ENCODE peak calls at places on chromosomes 7 and 10, in five cellular contexts. One of them, this sample, is unnamed.
A peak's percentile ranks its signal among the peaks of the same experiment; 100 is the strongest.

GRCh38 chr7:150950496-150951180 is 27.5 kb downstream of the KCNH2 start:
- DNase-seq in K562: no peak
- DNase-seq in SK-N-SH: no peak
- DNase-seq in GM12878: no peak
- DNase-seq in H1: no peak
- DNase-seq in this sample: no peak

GRCh38 chr7:7795203-7795602 is 76.8 kb upstream of the RPA3 start:
- DNase-seq in SK-N-SH: no peak
- DNase-seq in GM12878: no peak
- DNase-seq in H1: no peak
- DNase-seq in K562: no peak
- DNase-seq in this sample: no peak

GRCh38 chr10:13716161-13717071 is 129.7 kb downstream of the PRPF18 start:
- DNase-seq in SK-N-SH: peak; percentile 53
- DNase-seq in GM12878: no peak
- DNase-seq in K562: no peak
- DNase-seq in H1: no peak
- DNase-seq in this sample: no peak

GRCh38 chr7:121366852-121367431 is 29.2 kb downstream of the FAM3C start:
- DNase-seq in SK-N-SH: peak; percentile 41
- DNase-seq in GM12878: no peak
- DNase-seq in K562: peak; percentile 54
- DNase-seq in H1: no peak
- DNase-seq in this sample: no peak

GRCh38 chr10:88897019-88897853 is 17.2 kb downstream of the STAMBPL1 start:
- DNase-seq in GM12878: no peak
- DNase-seq in H1: no peak
- DNase-seq in SK-N-SH: no peak
- DNase-seq in K562: no peak
- DNase-seq in this sample: no peak

GRCh38 chr7:143279186-143280098 is 5.3 kb upstream of the TMEM139 start:
- DNase-seq in GM12878: no peak
- DNase-seq in K562: no peak
- DNase-seq in H1: no peak
- DNase-seq in SK-N-SH: no peak
- DNase-seq in this sample: no peak

GRCh38 chr7:28203498-28204240 is 23.1 kb upstream of the JAZF1 start:
- DNase-seq in GM12878: no peak
- DNase-seq in K562: no peak
- DNase-seq in H1: no peak
- DNase-seq in SK-N-SH: no peak
- DNase-seq in this sample: no peak

GRCh38 chr7:2527505-2528464 is 8.2 kb downstream of the LFNG start:
- DNase-seq in K562: peak; percentile 77
- DNase-seq in H1: no peak
- DNase-seq in SK-N-SH: no peak
- DNase-seq in GM12878: no peak
- DNase-seq in this sample: peak; percentile 58

GRCh38 chr10:90913774-90914420 is 7.0 kb downstream of the ANKRD1 start:
- DNase-seq in SK-N-SH: no peak
- DNase-seq in H1: no peak
- DNase-seq in GM12878: no peak
- DNase-seq in K562: no peak
- DNase-seq in this sample: no peak

GRCh38 chr10:129498680-129499079 is 31.6 kb downstream of the MGMT start:
- DNase-seq in H1: no peak
- DNase-seq in K562: no peak
- DNase-seq in SK-N-SH: no peak
- DNase-seq in GM12878: no peak
- DNase-seq in this sample: no peak

GRCh38 chr7:24948739-24949138 is 31.2 kb downstream of the OSBPL3 start:
- DNase-seq in GM12878: no peak
- DNase-seq in SK-N-SH: no peak
- DNase-seq in K562: no peak
- DNase-seq in H1: no peak
- DNase-seq in this sample: no peak

GRCh38 chr7:101915000-101915399 is 97.6 kb downstream of the CUX1 start:
- DNase-seq in SK-N-SH: peak; percentile 69
- DNase-seq in K562: no peak
- DNase-seq in H1: no peak
- DNase-seq in GM12878: no peak
- DNase-seq in this sample: no peak

GRCh38 chr10:7819126-7819470 is 793 bp downstream of the TAF3 start:
- DNase-seq in GM12878: no peak
- DNase-seq in H1: peak; percentile 50
- DNase-seq in K562: peak; percentile 51
- DNase-seq in SK-N-SH: no peak
- DNase-seq in this sample: peak; percentile 41

GRCh38 chr7:47796347-47796746 is 151.9 kb downstream of the PKD1L1 start:
- DNase-seq in GM12878: no peak
- DNase-seq in SK-N-SH: no peak
- DNase-seq in K562: no peak
- DNase-seq in H1: no peak
- DNase-seq in this sample: no peak

GRCh38 chr10:29113251-29113945 is 175.5 kb upstream of the LYZL1 start:
- DNase-seq in K562: no peak
- DNase-seq in H1: no peak
- DNase-seq in GM12878: no peak
- DNase-seq in SK-N-SH: peak; percentile 70
- DNase-seq in this sample: no peak

GRCh38 chr7:16826061-16826460 is 21.3 kb upstream of the AGR2 start:
- DNase-seq in H1: no peak
- DNase-seq in K562: no peak
- DNase-seq in SK-N-SH: no peak
- DNase-seq in GM12878: no peak
- DNase-seq in this sample: no peak

GRCh38 chr10:114867365-114867764 is 45.8 kb downstream of the FHIP2A start:
- DNase-seq in GM12878: no peak
- DNase-seq in K562: no peak
- DNase-seq in H1: no peak
- DNase-seq in SK-N-SH: no peak
- DNase-seq in this sample: no peak

GRCh38 chr7:42254217-42254616 is 17.2 kb upstream of the GLI3 start:
- DNase-seq in SK-N-SH: no peak
- DNase-seq in GM12878: no peak
- DNase-seq in H1: no peak
- DNase-seq in K562: no peak
- DNase-seq in this sample: no peak

GRCh38 chr7:101815826-101816488 is 1.5 kb upstream of the CUX1 start:
- DNase-seq in GM12878: no peak
- DNase-seq in H1: peak; percentile 78
- DNase-seq in K562: peak; percentile 82
- DNase-seq in SK-N-SH: peak; percentile 97
- DNase-seq in this sample: peak; percentile 74

GRCh38 chr10:132716691-132717490 is 69.1 kb downstream of the NKX6-2 start:
- DNase-seq in H1: no peak
- DNase-seq in K562: no peak
- DNase-seq in SK-N-SH: no peak
- DNase-seq in GM12878: no peak
- DNase-seq in this sample: peak; percentile 87

GRCh38 chr10:73771722-73772279 is 10.0 kb upstream of the CHCHD1 start:
- DNase-seq in GM12878: no peak
- DNase-seq in K562: peak; percentile 42
- DNase-seq in H1: no peak
- DNase-seq in SK-N-SH: no peak
- DNase-seq in this sample: no peak

GRCh38 chr10:126376956-126377355 is 11.3 kb downstream of the ADAM12 start:
- DNase-seq in H1: no peak
- DNase-seq in SK-N-SH: no peak
- DNase-seq in GM12878: no peak
- DNase-seq in K562: no peak
- DNase-seq in this sample: no peak

GRCh38 chr7:29443552-29443951 is 120.1 kb upstream of the PRR15 start:
- DNase-seq in SK-N-SH: no peak
- DNase-seq in H1: no peak
- DNase-seq in K562: no peak
- DNase-seq in GM12878: no peak
- DNase-seq in this sample: no peak

GRCh38 chr7:49102413-49102812 is 178.1 kb downstream of the CDC14C start:
- DNase-seq in SK-N-SH: no peak
- DNase-seq in GM12878: no peak
- DNase-seq in K562: no peak
- DNase-seq in H1: no peak
- DNase-seq in this sample: no peak

GRCh38 chr10:118809372-118809695 is 54.6 kb upstream of the CACUL1 start:
- DNase-seq in H1: no peak
- DNase-seq in K562: no peak
- DNase-seq in SK-N-SH: no peak
- DNase-seq in GM12878: no peak
- DNase-seq in this sample: peak; percentile 26

GRCh38 chr7:117216436-117217069 is 106.3 kb downstream of the WNT2 start:
- DNase-seq in K562: no peak
- DNase-seq in SK-N-SH: no peak
- DNase-seq in GM12878: no peak
- DNase-seq in H1: no peak
- DNase-seq in this sample: no peak

GRCh38 chr7:15546272-15546792 is 15.5 kb downstream of the AGMO start:
- DNase-seq in SK-N-SH: no peak
- DNase-seq in K562: no peak
- DNase-seq in GM12878: no peak
- DNase-seq in H1: no peak
- DNase-seq in this sample: no peak

GRCh38 chr7:5077740-5078139 is 32.1 kb downstream of the RBAK start:
- DNase-seq in K562: no peak
- DNase-seq in GM12878: no peak
- DNase-seq in H1: no peak
- DNase-seq in SK-N-SH: peak; percentile 47
- DNase-seq in this sample: no peak

GRCh38 chr7:45863715-45864114 is 9.2 kb downstream of the CCDC201 start:
- DNase-seq in GM12878: no peak
- DNase-seq in SK-N-SH: no peak
- DNase-seq in K562: no peak
- DNase-seq in H1: peak; percentile 69
- DNase-seq in this sample: no peak

GRCh38 chr7:45867471-45867870 is 5.4 kb downstream of the CCDC201 start:
- DNase-seq in K562: no peak
- DNase-seq in H1: no peak
- DNase-seq in GM12878: no peak
- DNase-seq in SK-N-SH: no peak
- DNase-seq in this sample: no peak

GRCh38 chr7:45869426-45869825 is 3.5 kb downstream of the CCDC201 start:
- DNase-seq in H1: no peak
- DNase-seq in GM12878: no peak
- DNase-seq in K562: no peak
- DNase-seq in SK-N-SH: no peak
- DNase-seq in this sample: no peak

GRCh38 chr7:45865594-45866410 is 7.1 kb downstream of the CCDC201 start:
- DNase-seq in K562: no peak
- DNase-seq in GM12878: no peak
- DNase-seq in SK-N-SH: no peak
- DNase-seq in H1: no peak
- DNase-seq in this sample: no peak
- H3K27ac ChIP-seq in K562: no peak overlapping the region
- H3K27ac ChIP-seq in GM12878: no peak overlapping the region
- H3K27ac ChIP-seq in SK-N-SH: no peak overlapping the region
- H3K27ac ChIP-seq in H1: no peak overlapping the region
- H3K27ac ChIP-seq in this sample: no peak overlapping the region

DNA sequence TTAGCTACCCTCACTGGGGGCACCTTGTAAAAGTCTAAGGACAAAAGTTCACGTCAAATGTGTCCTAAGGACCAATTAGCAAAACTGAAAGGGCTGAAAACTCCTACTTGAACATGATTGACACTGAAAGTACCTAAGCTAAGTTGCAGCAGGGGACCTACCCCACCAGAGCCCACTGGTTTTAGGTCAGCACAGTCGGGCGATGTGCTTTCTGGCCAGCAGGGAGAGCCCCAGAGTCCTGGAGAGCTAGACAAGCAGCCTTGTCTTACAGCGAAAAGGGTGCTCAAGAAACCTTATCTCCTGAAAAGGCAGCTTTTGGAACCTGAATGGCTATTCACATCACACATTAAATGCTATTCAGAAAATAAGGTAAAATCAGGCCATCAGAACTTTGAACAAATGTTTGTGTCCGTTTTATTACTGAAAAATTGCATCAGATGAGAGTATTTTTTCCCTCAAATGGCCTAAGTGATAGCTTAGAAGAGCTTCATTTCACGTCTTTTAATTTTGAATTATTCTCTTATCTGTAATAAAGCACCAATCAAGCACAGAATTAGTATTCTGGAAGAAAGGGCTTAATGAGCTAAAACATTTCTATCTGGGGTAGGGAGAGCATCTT is 52.2 kb upstream of the MKI67 start:
- DNase-seq in K562: peak; percentile 9
- DNase-seq in GM12878: no peak
- DNase-seq in H1: peak; percentile 73
- DNase-seq in SK-N-SH: peak; percentile 39
- DNase-seq in this sample: no peak
- TF ChIP-seq GABPA in K562: no peak
- TF ChIP-seq GABPA in GM12878: no peak
- TF ChIP-seq GABPA in H1: no peak
- TF ChIP-seq GABPA in SK-N-SH: no peak
- TF ChIP-seq GABPA in this sample: no peak

GRCh38 chr7:57425969-57426628 is 23.9 kb upstream of the ZNF716 start:
- DNase-seq in K562: no peak
- DNase-seq in H1: no peak
- DNase-seq in GM12878: no peak
- DNase-seq in SK-N-SH: peak; percentile 36
- DNase-seq in this sample: no peak
- TF ChIP-seq CTCF in K562: peak; percentile 20
- TF ChIP-seq CTCF in H1: no peak
- TF ChIP-seq CTCF in GM12878: peak; percentile 4
- TF ChIP-seq CTCF in SK-N-SH: peak; percentile 34
- TF ChIP-seq CTCF in this sample: no peak

GRCh38 chr7:127973797-127974196 is 57.4 kb downstream of the LRRC4 start:
- DNase-seq in H1: no peak
- DNase-seq in K562: no peak
- DNase-seq in SK-N-SH: no peak
- DNase-seq in GM12878: no peak
- DNase-seq in this sample: no peak
- H3K27ac ChIP-seq in H1: no peak overlapping the region
- H3K27ac ChIP-seq in K562: no peak overlapping the region
- H3K27ac ChIP-seq in SK-N-SH: no peak overlapping the region
- H3K27ac ChIP-seq in GM12878: no peak overlapping the region
- H3K27ac ChIP-seq in this sample: no peak overlapping the region

GRCh38 chr7:37510043-37510634 is 61.5 kb upstream of the ELMO1 start:
- DNase-seq in GM12878: no peak
- DNase-seq in H1: no peak
- DNase-seq in K562: peak; percentile 23
- DNase-seq in SK-N-SH: peak; percentile 40
- DNase-seq in this sample: no peak
- TF ChIP-seq GABPA in GM12878: no peak
- TF ChIP-seq GABPA in H1: no peak
- TF ChIP-seq GABPA in K562: no peak
- TF ChIP-seq GABPA in SK-N-SH: no peak
- TF ChIP-seq GABPA in this sample: no peak

DNA sequence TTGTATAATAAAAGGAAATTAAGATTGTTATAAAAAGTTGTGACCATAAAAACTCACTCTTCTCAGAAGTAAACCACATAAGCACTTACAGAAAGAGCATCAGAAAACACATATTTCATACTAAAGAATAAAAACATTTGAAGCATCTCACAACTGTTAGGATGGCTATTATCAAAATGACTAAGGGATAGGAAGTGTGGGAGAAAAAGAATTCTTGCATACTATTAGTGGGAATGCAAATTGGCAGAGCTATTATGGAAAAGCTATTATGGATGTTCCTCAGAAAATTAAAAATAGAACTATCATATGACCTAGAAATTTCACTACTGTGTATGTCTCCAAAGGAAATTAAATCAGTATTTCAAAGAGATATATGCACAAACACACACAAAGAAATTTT is 25.1 kb upstream of the POT1 start:
- DNase-seq in H1: no peak
- DNase-seq in K562: no peak
- DNase-seq in GM12878: no peak
- DNase-seq in SK-N-SH: no peak
- DNase-seq in this sample: no peak
- TF ChIP-seq CTCF in H1: no peak
- TF ChIP-seq CTCF in K562: no peak
- TF ChIP-seq CTCF in GM12878: no peak
- TF ChIP-seq CTCF in SK-N-SH: no peak
- TF ChIP-seq CTCF in this sample: no peak

This sample was measured in HL-60.